ENCODE peak calls at places on chromosome 9, in seven cellular contexts. K is HCT116, E is GM23248, T is pancreas, X is BE2C, M is cardiac muscle cell, O is right cardiac atrium. L is an unnamed sample. For H3K4me1 and H3K27me3, the result is how much of the 10 kb centered on the place peaks cover.

GRCh38 chr9:135516132-135516860 is 4.9 kb upstream of the LCN1 start:
- DNase-seq in K (no peak), M (no peak), T (peak), E (no peak), O (no peak), X (no peak), L (peak)

GRCh38 chr9:95627802-95628201 is 111.0 kb upstream of the PTCH1 start:
- DNase-seq in X (no peak), E (no peak), O (no peak), M (no peak), K (no peak), T (no peak), L (no peak)

GRCh38 chr9:70491798-70492736 is 77.6 kb upstream of the KLF9 start:
- DNase-seq in T (no peak), X (no peak), M (no peak), E (no peak), O (no peak), K (no peak), L (no peak)

GRCh38 chr9:22030101-22030598 is 21.0 kb upstream of the CDKN2B start:
- DNase-seq in E (peak), K (no peak), T (no peak), X (no peak), M (no peak), O (no peak), L (no peak)

GRCh38 chr9:126299706-126300276 is 26.8 kb upstream of the MVB12B start:
- DNase-seq in O (no peak), K (no peak), E (peak), T (no peak), M (no peak), X (no peak), L (no peak)

GRCh38 chr9:95726756-95727155 is 148.7 kb upstream of the ERCC6L2 start:
- DNase-seq in T (no peak), M (peak), K (peak), X (no peak), O (no peak), E (peak), L (no peak)

GRCh38 chr9:80994892-80995291 is 694.5 kb downstream of the TLE1 start:
- DNase-seq in M (no peak), E (peak), O (no peak), X (no peak), K (no peak), T (no peak), L (no peak)

GRCh38 chr9:110911659-110912473 is 126.4 kb downstream of the LPAR1 start:
- DNase-seq in K (no peak), X (no peak), E (peak), M (no peak), O (no peak), T (no peak), L (no peak)

GRCh38 chr9:124342946-124343485 is 72.2 kb downstream of the PSMB7 start:
- DNase-seq in T (no peak), E (peak), M (no peak), O (peak), X (peak), K (no peak), L (no peak)

GRCh38 chr9:98781588-98782383 is 14.6 kb downstream of the ANKS6 start:
- DNase-seq in T (no peak), K (peak), E (no peak), O (no peak), X (no peak), M (no peak), L (peak)

GRCh38 chr9:2193565-2193964 is 178.4 kb downstream of the SMARCA2 start:
- DNase-seq in X (no peak), E (no peak), M (no peak), K (no peak), O (no peak), T (no peak), L (no peak)

GRCh38 chr9:137632432-137633161 is 13.8 kb downstream of the EHMT1 start:
- DNase-seq in O (no peak), K (no peak), X (no peak), T (no peak), E (peak), M (no peak), L (no peak)

GRCh38 chr9:130453487-130453886 is 8.7 kb downstream of the ASS1 start:
- DNase-seq in O (peak), E (no peak), M (peak), X (peak), K (no peak), T (peak), L (no peak)

GRCh38 chr9:81619353-81620008 is 69.9 kb downstream of the TLE1 start:
- DNase-seq in E (peak), M (no peak), T (no peak), X (no peak), O (no peak), K (no peak), L (no peak)

GRCh38 chr9:110802416-110803035 is 133.9 kb downstream of the MUSK start:
- DNase-seq in T (no peak), E (peak), K (no peak), X (no peak), M (no peak), O (no peak), L (no peak)

GRCh38 chr9:6715755-6716643 is 41.8 kb upstream of the KDM4C start:
- DNase-seq in T (peak), M (no peak), K (peak), O (peak), E (peak), X (peak), L (peak)

GRCh38 chr9:122394265-122395242 is 23.7 kb downstream of the PTGS1 start:
- DNase-seq in M (no peak), T (no peak), E (peak), K (no peak), O (peak), X (no peak), L (no peak)

GRCh38 chr9:97398999-97399758 is 12.7 kb upstream of the TDRD7 start:
- DNase-seq in X (peak), T (peak), K (peak), O (peak), M (peak), E (peak), L (peak)

GRCh38 chr9:91750343-91750742 is 199.7 kb downstream of the ROR2 start:
- DNase-seq in E (peak), K (no peak), M (no peak), T (no peak), X (no peak), O (no peak), L (no peak)

GRCh38 chr9:134891016-134891589 is 10.5 kb downstream of the FCN2 start:
- DNase-seq in M (no peak), O (no peak), X (no peak), E (peak), K (no peak), T (no peak), L (peak)

GRCh38 chr9:122095010-122095767 is 2.1 kb upstream of the TTLL11 start:
- DNase-seq in O (no peak), T (no peak), M (peak), E (peak), K (peak), X (peak), L (no peak)

GRCh38 chr9:101429736-101430135 is 5.8 kb downstream of the ALDOB start:
- DNase-seq in T (no peak), M (no peak), X (no peak), O (no peak), E (no peak), K (no peak), L (no peak)

GRCh38 chr9:21830589-21830988 is 28.2 kb downstream of the MTAP start:
- DNase-seq in K (no peak), M (no peak), X (no peak), T (no peak), E (peak), O (no peak), L (no peak)

GRCh38 chr9:100700689-100701318 is 122.9 kb downstream of the CAVIN4 start:
- DNase-seq in M (peak), T (peak), E (peak), X (peak), O (no peak), K (peak), L (no peak)

GRCh38 chr9:131593255-131593820 is 48.0 kb downstream of the PRRT1B start:
- DNase-seq in K (no peak), T (no peak), X (no peak), O (peak), M (no peak), E (peak), L (no peak)

GRCh38 chr9:90637626-90638025 is 5.0 kb downstream of the DIRAS2 start:
- DNase-seq in T (no peak), X (no peak), O (no peak), E (no peak), M (no peak), K (no peak), L (no peak)

GRCh38 chr9:90420714-90421513 is 221.7 kb downstream of the DIRAS2 start:
- DNase-seq in E (no peak), X (no peak), M (no peak), K (no peak), O (no peak), T (no peak), L (no peak)

GRCh38 chr9:38705917-38706316 is 14.0 kb downstream of the FAM240B start:
- DNase-seq in E (no peak), K (no peak), X (no peak), O (no peak), M (no peak), T (no peak), L (no peak)

GRCh38 chr9:131734165-131734610 is 5.7 kb downstream of the RAPGEF1 start:
- DNase-seq in X (peak), E (peak), T (no peak), O (peak), M (no peak), K (no peak), L (peak)

GRCh38 chr9:92327283-92327850 is 1.6 kb downstream of the CENPP start:
- DNase-seq in X (no peak), K (no peak), T (no peak), O (no peak), E (no peak), M (no peak), L (no peak)

GRCh38 chr9:93114169-93114983 is 18.4 kb downstream of the CARD19 start:
- DNase-seq in M (no peak), K (no peak), X (peak), E (no peak), O (peak), T (peak), L (peak)

GRCh38 chr9:91416086-91416712 is 7.4 kb downstream of the NFIL3 start:
- DNase-seq in T (no peak), M (no peak), E (peak), O (no peak), K (no peak), X (no peak), L (no peak)

GRCh38 chr9:110440161-110440560 is 102.5 kb upstream of the TXNDC8 start:
- DNase-seq in E (peak), T (no peak), O (no peak), K (no peak), M (no peak), X (no peak), L (no peak)

GRCh38 chr9:33250458-33250995 is 10.6 kb downstream of the SPINK4 start:
- DNase-seq in E (peak), M (no peak), O (no peak), X (no peak), K (no peak), T (no peak), L (no peak)

GRCh38 chr9:84668204-84669007 is 1.1 kb upstream of the NTRK2 start:
- DNase-seq in T (peak), E (peak), O (peak), X (peak), K (peak), M (peak), L (peak)

GRCh38 chr9:79471577-79472543 is 99.9 kb upstream of the TLE4 start:
- DNase-seq in E (peak), K (no peak), T (peak), X (peak), M (peak), O (peak), L (no peak)

DNA sequence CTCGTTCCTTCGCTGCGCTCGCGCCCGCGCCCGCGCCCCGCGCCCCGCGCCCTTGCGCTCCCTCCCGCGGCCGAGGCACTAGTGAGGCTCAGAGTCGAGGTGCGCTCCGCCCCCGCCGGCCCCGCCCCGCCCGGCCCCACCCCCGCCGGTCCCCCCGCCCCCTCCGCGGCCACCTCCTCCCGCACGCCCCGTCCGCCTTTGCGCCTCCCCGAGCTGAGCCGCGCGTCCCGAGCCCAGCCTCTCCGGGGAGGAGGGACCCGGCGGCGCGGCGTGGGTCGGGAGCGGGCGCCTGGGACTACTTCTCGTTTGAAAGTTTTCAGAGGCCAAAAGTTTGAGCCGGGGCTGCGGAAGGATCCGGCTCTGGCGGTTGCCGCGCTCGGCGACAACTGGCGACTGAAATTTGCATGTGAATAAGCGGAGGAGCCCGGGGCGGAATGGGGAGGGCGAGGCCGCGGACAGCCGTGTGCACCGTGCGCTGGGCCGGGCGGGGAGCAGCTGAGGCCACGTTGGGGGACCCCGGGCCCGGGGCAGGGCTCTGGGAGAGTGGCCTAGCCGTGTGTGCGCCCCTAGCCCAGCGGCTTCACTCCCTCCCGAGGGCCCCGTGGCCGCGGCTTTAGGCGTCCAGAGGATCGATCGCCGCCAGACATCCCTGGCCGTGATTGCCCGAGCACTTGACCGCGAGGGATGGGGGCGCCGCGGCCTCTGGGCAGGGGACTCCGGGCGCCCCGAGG is at the start of gene NOTCH1:
- DNase-seq in X (peak), O (peak), E (peak), M (peak), T (peak), K (peak), L (peak)
- H3K4me1 ChIP-seq in X (under half), O (under half), E (under half), M (under half), T (under half), K (under half), L (under half)

DNA sequence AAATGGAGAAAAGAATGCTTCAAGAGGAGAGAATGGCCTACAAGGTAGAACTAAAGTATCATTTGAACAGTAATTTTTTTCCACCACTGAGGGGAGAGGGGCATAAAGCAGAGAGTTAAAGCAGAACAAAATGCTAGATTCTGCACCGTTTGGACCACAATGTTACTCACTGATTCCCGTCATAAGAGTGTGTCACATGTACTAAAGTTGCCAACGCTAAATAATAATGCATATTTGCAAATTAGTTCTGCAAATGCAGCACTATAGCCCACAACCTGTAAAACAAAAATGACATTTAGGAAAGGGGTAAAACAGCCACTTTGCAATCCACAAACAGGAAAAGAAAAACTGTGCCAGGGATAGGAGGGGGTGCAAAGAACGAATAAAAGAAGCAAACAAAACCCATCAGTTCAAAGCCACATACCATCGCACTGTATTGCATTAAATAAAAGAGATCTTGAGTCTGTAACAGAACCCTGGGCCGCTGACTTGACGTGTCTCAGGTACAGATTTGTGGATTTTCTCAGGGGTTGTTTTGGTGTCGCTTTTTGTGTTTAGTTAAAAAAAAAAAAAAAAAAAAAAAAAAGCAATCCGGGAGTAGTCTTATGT is 7.7 kb upstream of the NFIB start:
- DNase-seq in E (peak), K (no peak), X (no peak), T (no peak), M (no peak), O (no peak), L (no peak)
- H3K27me3 ChIP-seq in E (under half), K (under half), X (under half), T (under half), M (half or more), O (under half), L (under half)

GRCh38 chr9:114165407-114166102 is 10.2 kb downstream of the COL27A1 start:
- DNase-seq in O (no peak), M (no peak), E (no peak), X (no peak), K (no peak), T (no peak), L (no peak)

GRCh38 chr9:114166103-114166470 is 10.8 kb downstream of the COL27A1 start:
- DNase-seq in M (no peak), K (no peak), X (no peak), T (no peak), E (no peak), O (no peak), L (no peak)

GRCh38 chr9:114161518-114161917 is 6.2 kb downstream of the COL27A1 start:
- DNase-seq in T (no peak), O (no peak), M (no peak), X (no peak), K (no peak), E (no peak), L (no peak)

GRCh38 chr9:114164191-114164794 is 9.0 kb downstream of the COL27A1 start:
- DNase-seq in O (peak), T (no peak), K (no peak), M (no peak), X (no peak), E (no peak), L (no peak)

GRCh38 chr9:114163517-114163924 is 8.2 kb downstream of the COL27A1 start:
- DNase-seq in T (peak), X (no peak), M (peak), K (no peak), E (peak), O (peak), L (peak)
- H3K4me3 ChIP-seq in T (no peak), X (peak), M (no peak), K (no peak), E (peak), O (no peak), L (no peak)

GRCh38 chr9:127388856-127389238 is 8.1 kb upstream of the SLC2A8 start:
- DNase-seq in K (no peak), E (no peak), O (no peak), M (no peak), X (no peak), T (no peak), L (no peak)

GRCh38 chr9:127390243-127390535 is 6.8 kb upstream of the SLC2A8 start:
- DNase-seq in E (no peak), X (no peak), M (no peak), O (no peak), K (no peak), T (no peak), L (no peak)

GRCh38 chr9:127386981-127387380 is 10.0 kb upstream of the SLC2A8 start:
- DNase-seq in M (no peak), X (no peak), O (no peak), E (no peak), T (no peak), K (no peak), L (no peak)

GRCh38 chr9:127389391-127390242 is 7.4 kb upstream of the SLC2A8 start:
- DNase-seq in O (no peak), T (no peak), X (no peak), K (no peak), E (no peak), M (no peak), L (no peak)

GRCh38 chr9:127388037-127388855 is 8.7 kb upstream of the SLC2A8 start:
- DNase-seq in O (no peak), E (peak), T (no peak), M (no peak), X (no peak), K (peak), L (peak)
- H3K4me1 ChIP-seq in O (under half), E (under half), T (under half), M (under half), X (under half), K (under half), L (under half)

DNA sequence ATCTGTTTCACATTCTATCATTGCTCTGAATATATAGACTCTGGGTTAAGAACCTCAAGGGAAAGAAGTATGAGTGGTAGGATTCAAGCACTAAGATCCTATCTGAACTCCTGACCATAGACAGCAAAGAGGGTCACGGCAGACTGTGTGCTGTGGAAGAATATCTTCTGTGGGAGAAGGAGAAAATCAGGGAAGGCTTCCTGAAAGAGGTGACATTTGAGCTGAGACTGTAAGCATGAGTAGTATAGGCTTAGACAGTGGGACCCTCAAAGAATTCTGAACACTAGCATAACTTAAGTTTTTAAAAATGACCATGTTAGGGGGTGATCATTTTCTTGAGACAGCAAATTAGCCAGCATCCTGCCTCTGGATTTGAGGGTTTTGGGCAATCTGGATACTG is 3.9 kb downstream of the FRRS1L start:
- DNase-seq in O (no peak), X (no peak), T (no peak), E (no peak), M (no peak), K (no peak), L (no peak)
- H3K27me3 ChIP-seq in O (under half), X (under half), T (under half), E (half or more), M (half or more), K (under half), L (under half)

DNA sequence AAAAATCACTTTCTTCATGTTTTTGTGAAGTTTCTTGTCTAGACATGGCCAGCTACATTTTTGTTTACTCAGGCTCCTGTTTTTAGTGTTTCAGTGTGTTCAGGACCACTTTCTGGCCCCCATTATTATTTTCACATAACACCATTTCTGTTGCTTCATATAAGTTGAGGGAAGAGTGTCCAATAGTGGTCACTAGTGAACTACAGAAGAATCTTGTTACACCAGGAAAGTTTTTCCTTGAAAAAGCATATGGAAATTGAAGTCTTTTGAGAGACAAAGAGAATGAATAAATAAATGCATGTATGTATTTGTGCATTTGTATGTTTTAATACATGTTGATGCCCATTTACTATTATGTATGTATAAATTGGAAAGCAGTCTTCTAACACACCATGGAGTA is 3.8 kb downstream of the ADAMTSL1 start:
- DNase-seq in X (no peak), T (no peak), K (no peak), O (no peak), E (peak), M (no peak), L (no peak)
- H3K4me3 ChIP-seq in X (no peak), T (no peak), K (no peak), O (no peak), E (peak), M (no peak), L (no peak)